ENCODE peak calls at places on chromosomes 4 and X, in four cellular contexts. One of them, this sample, is unnamed.

GRCh38 chrX:14673764-14674163 is 144.4 kb downstream of the GLRA2 start:
- DNase-seq in T-helper 2 cell: peak; percentile 0
- DNase-seq in Right ventricle myocardium superior: no peak
- DNase-seq in CD8-positive, alpha-beta memory T cell: no peak
- DNase-seq in this sample: no peak

GRCh38 chrX:11010476-11010875 is 100.7 kb upstream of the HCCS start:
- DNase-seq in CD8-positive, alpha-beta memory T cell: no peak
- DNase-seq in T-helper 2 cell: no peak
- DNase-seq in Right ventricle myocardium superior: no peak
- DNase-seq in this sample: no peak

GRCh38 chr4:188779586-188779985 is 640.3 kb downstream of the TRIML1 start:
- DNase-seq in Right ventricle myocardium superior: no peak
- DNase-seq in T-helper 2 cell: no peak
- DNase-seq in CD8-positive, alpha-beta memory T cell: no peak
- DNase-seq in this sample: no peak

GRCh38 chr4:172858731-172859230 is 309.8 kb upstream of the GALNT7 start:
- DNase-seq in Right ventricle myocardium superior: no peak
- DNase-seq in CD8-positive, alpha-beta memory T cell: no peak
- DNase-seq in T-helper 2 cell: no peak
- DNase-seq in this sample: no peak

GRCh38 chrX:15616531-15616930 is 15.8 kb upstream of the ACE2 start:
- DNase-seq in Right ventricle myocardium superior: peak; percentile 55
- DNase-seq in CD8-positive, alpha-beta memory T cell: no peak
- DNase-seq in T-helper 2 cell: no peak
- DNase-seq in this sample: no peak

GRCh38 chrX:155086961-155087735 is 15.8 kb downstream of the BRCC3 start:
- DNase-seq in T-helper 2 cell: no peak
- DNase-seq in Right ventricle myocardium superior: no peak
- DNase-seq in CD8-positive, alpha-beta memory T cell: no peak
- DNase-seq in this sample: no peak

GRCh38 chr4:139656614-139657486 is 8.8 kb upstream of the MGST2 start:
- DNase-seq in CD8-positive, alpha-beta memory T cell: peak; percentile 37
- DNase-seq in T-helper 2 cell: peak; percentile 83
- DNase-seq in Right ventricle myocardium superior: no peak
- DNase-seq in this sample: no peak

GRCh38 chr4:89838005-89838404 is 1.0 kb upstream of the SNCA start:
- DNase-seq in CD8-positive, alpha-beta memory T cell: no peak
- DNase-seq in Right ventricle myocardium superior: no peak
- DNase-seq in T-helper 2 cell: no peak
- DNase-seq in this sample: no peak

GRCh38 chr4:129641179-129641578 is 545.2 kb downstream of the C4orf33 start:
- DNase-seq in Right ventricle myocardium superior: peak; percentile 36
- DNase-seq in CD8-positive, alpha-beta memory T cell: no peak
- DNase-seq in T-helper 2 cell: peak; percentile 28
- DNase-seq in this sample: no peak

GRCh38 chr4:185542626-185543336 is 7.5 kb upstream of the PDLIM3 start:
- DNase-seq in T-helper 2 cell: no peak
- DNase-seq in Right ventricle myocardium superior: peak; percentile 81
- DNase-seq in CD8-positive, alpha-beta memory T cell: no peak
- DNase-seq in this sample: no peak

GRCh38 chr4:126697748-126698147 is 935.0 kb upstream of the INTU start:
- DNase-seq in T-helper 2 cell: no peak
- DNase-seq in CD8-positive, alpha-beta memory T cell: no peak
- DNase-seq in Right ventricle myocardium superior: no peak
- DNase-seq in this sample: no peak

GRCh38 chrX:37378399-37378798 is 29.2 kb downstream of the PRRG1 start:
- DNase-seq in T-helper 2 cell: no peak
- DNase-seq in Right ventricle myocardium superior: no peak
- DNase-seq in CD8-positive, alpha-beta memory T cell: no peak
- DNase-seq in this sample: no peak

GRCh38 chr4:41185614-41186609 is 28.4 kb downstream of the APBB2 start:
- DNase-seq in T-helper 2 cell: no peak
- DNase-seq in Right ventricle myocardium superior: no peak
- DNase-seq in CD8-positive, alpha-beta memory T cell: no peak
- DNase-seq in this sample: no peak

GRCh38 chr4:57094482-57095223 is 15.5 kb downstream of the IGFBP7 start:
- DNase-seq in T-helper 2 cell: no peak
- DNase-seq in Right ventricle myocardium superior: no peak
- DNase-seq in CD8-positive, alpha-beta memory T cell: no peak
- DNase-seq in this sample: no peak

GRCh38 chr4:12724520-12724919 is 759.6 kb downstream of the RAB28 start:
- DNase-seq in T-helper 2 cell: no peak
- DNase-seq in CD8-positive, alpha-beta memory T cell: no peak
- DNase-seq in Right ventricle myocardium superior: no peak
- DNase-seq in this sample: no peak

GRCh38 chr4:140943887-140944515 is 187.8 kb upstream of the TBC1D9 start:
- DNase-seq in T-helper 2 cell: no peak
- DNase-seq in Right ventricle myocardium superior: no peak
- DNase-seq in CD8-positive, alpha-beta memory T cell: no peak
- DNase-seq in this sample: no peak

GRCh38 chr4:38281416-38282071 is 321.3 kb downstream of the PTTG2 start:
- DNase-seq in CD8-positive, alpha-beta memory T cell: no peak
- DNase-seq in T-helper 2 cell: no peak
- DNase-seq in Right ventricle myocardium superior: no peak
- DNase-seq in this sample: no peak

GRCh38 chr4:123352240-123352945 is 44.2 kb upstream of the SPRY1 start:
- DNase-seq in CD8-positive, alpha-beta memory T cell: no peak
- DNase-seq in Right ventricle myocardium superior: no peak
- DNase-seq in T-helper 2 cell: no peak
- DNase-seq in this sample: no peak

GRCh38 chr4:55947254-55947882 is 1.4 kb upstream of the CEP135 start:
- DNase-seq in CD8-positive, alpha-beta memory T cell: no peak
- DNase-seq in T-helper 2 cell: peak; percentile 36
- DNase-seq in Right ventricle myocardium superior: no peak
- DNase-seq in this sample: no peak

This sample was measured in thoracic aorta.